ENCODE peak calls at places on chromosomes 16 and 17, in five cellular contexts. R is GDM1; O is germinal center; A is activated CD8-positive, alpha-beta T cell treated with anti-CD3 and anti-CD28 coated beads for 36 hours; E is EL. K is an unnamed sample.

GRCh38 chr16:71474864-71475263 is 12.8 kb upstream of the ZNF23 start:
- DNase-seq in A (no peak), E (peak; percentile 95), R (no peak), O (no peak), K (no peak)

GRCh38 chr16:86210403-86211193 is 299.7 kb upstream of the FOXF1 start:
- DNase-seq in A (no peak), O (no peak), R (no peak), E (no peak), K (no peak)

GRCh38 chr17:72362466-72363335 is 241.9 kb downstream of the SOX9 start:
- DNase-seq in A (no peak), O (no peak), R (no peak), E (peak; percentile 87), K (no peak)

GRCh38 chr17:17685775-17686291 is 4.6 kb downstream of the RAI1 start:
- DNase-seq in E (peak; percentile 90), R (no peak), A (peak; percentile 29), O (no peak), K (no peak)

GRCh38 chr16:56871172-56871593 is 6.2 kb downstream of the SLC12A3 start:
- DNase-seq in E (peak; percentile 76), O (peak; percentile 61), R (no peak), A (no peak), K (no peak)

GRCh38 chr17:60372790-60373483 is 19.0 kb downstream of the USP32 start:
- DNase-seq in E (peak; percentile 81), R (no peak), O (no peak), A (no peak), K (no peak)

GRCh38 chr17:69228576-69228975 is at the start of gene ABCA10:
- DNase-seq in E (no peak), O (no peak), A (no peak), R (no peak), K (no peak)

GRCh38 chr16:53150769-53151168 is 96.0 kb downstream of the CHD9 start:
- DNase-seq in O (no peak), R (no peak), A (no peak), E (no peak), K (no peak)

GRCh38 chr17:57264776-57265175 is 8.5 kb downstream of the MSI2 start:
- DNase-seq in E (peak; percentile 24), A (no peak), O (no peak), R (no peak), K (no peak)

GRCh38 chr16:69402448-69402847 is 16.6 kb upstream of the TERF2 start:
- DNase-seq in A (no peak), E (no peak), O (no peak), R (peak; percentile 36), K (no peak)

GRCh38 chr17:37828313-37829124 is 83.7 kb upstream of the HNF1B start:
- DNase-seq in R (peak; percentile 59), A (peak; percentile 26), E (peak; percentile 27), O (no peak), K (no peak)

GRCh38 chr16:10867199-10867598 is 9.8 kb upstream of the CIITA start:
- DNase-seq in R (no peak), E (no peak), O (no peak), A (no peak), K (no peak)

GRCh38 chr17:2903193-2903974 is 107.1 kb downstream of the RAP1GAP2 start:
- DNase-seq in A (no peak), E (no peak), R (no peak), O (no peak), K (no peak)

GRCh38 chr16:62424206-62424605 is 388.0 kb upstream of the CDH8 start:
- DNase-seq in E (no peak), A (no peak), R (no peak), O (no peak), K (no peak)

GRCh38 chr16:57992084-57992483 is 8.4 kb downstream of the ZNF319 start:
- DNase-seq in R (no peak), O (no peak), E (no peak), A (no peak), K (no peak)